ENCODE peak calls at places on chromosomes 7 and 10, in four cellular contexts. One of them, this sample, is unnamed. For H3K4me1 and H3K9me3, the result is how much of the 10 kb centered on the place peaks cover.

GRCh38 chr10:86651631-86652331 is 2.6 kb upstream of the OPN4 start:
- DNase-seq in prostate gland: no peak
- DNase-seq in SK-N-SH: peak
- DNase-seq in aorta: peak
- DNase-seq in this sample: peak

GRCh38 chr10:121137533-121137932 is 286.4 kb downstream of the WDR11 start:
- DNase-seq in prostate gland: peak
- DNase-seq in SK-N-SH: no peak
- DNase-seq in aorta: no peak
- DNase-seq in this sample: no peak

GRCh38 chr10:7689591-7689990 is 13.5 kb upstream of the ITIH2 start:
- DNase-seq in prostate gland: no peak
- DNase-seq in SK-N-SH: no peak
- DNase-seq in aorta: no peak
- DNase-seq in this sample: no peak

GRCh38 chr7:27929127-27929526 is 189.2 kb downstream of the TAX1BP1 start:
- DNase-seq in prostate gland: no peak
- DNase-seq in SK-N-SH: no peak
- DNase-seq in aorta: no peak
- DNase-seq in this sample: no peak

GRCh38 chr10:45602082-45602730 is 70.4 kb downstream of the ZFAND4 start:
- DNase-seq in prostate gland: no peak
- DNase-seq in SK-N-SH: no peak
- DNase-seq in aorta: no peak
- DNase-seq in this sample: no peak

GRCh38 chr10:61480226-61480625 is 27.0 kb upstream of the TMEM26 start:
- DNase-seq in prostate gland: no peak
- DNase-seq in SK-N-SH: no peak
- DNase-seq in aorta: no peak
- DNase-seq in this sample: no peak

GRCh38 chr10:110774069-110775021 is 97.4 kb upstream of the PDCD4 start:
- DNase-seq in prostate gland: no peak
- DNase-seq in SK-N-SH: no peak
- DNase-seq in aorta: no peak
- DNase-seq in this sample: no peak

GRCh38 chr10:60846173-60846572 is 67.9 kb downstream of the CDK1 start:
- DNase-seq in prostate gland: no peak
- DNase-seq in SK-N-SH: no peak
- DNase-seq in aorta: no peak
- DNase-seq in this sample: no peak

GRCh38 chr10:11225935-11226334 is 208.3 kb downstream of the CELF2 start:
- DNase-seq in prostate gland: peak
- DNase-seq in SK-N-SH: no peak
- DNase-seq in aorta: no peak
- DNase-seq in this sample: no peak

GRCh38 chr7:18354686-18355085 is 140.9 kb upstream of the HDAC9 start:
- DNase-seq in prostate gland: no peak
- DNase-seq in SK-N-SH: no peak
- DNase-seq in aorta: no peak
- DNase-seq in this sample: no peak

GRCh38 chr10:10831085-10831484 is 186.6 kb upstream of the CELF2 start:
- DNase-seq in prostate gland: no peak
- DNase-seq in SK-N-SH: no peak
- DNase-seq in aorta: peak
- DNase-seq in this sample: no peak

GRCh38 chr10:5387169-5387568 is 17.5 kb downstream of the TUBAL3 start:
- DNase-seq in prostate gland: no peak
- DNase-seq in SK-N-SH: no peak
- DNase-seq in aorta: no peak
- DNase-seq in this sample: no peak

GRCh38 chr10:80454526-80455460 is 683 bp downstream of the TSPAN14 start:
- DNase-seq in prostate gland: no peak
- DNase-seq in SK-N-SH: peak
- DNase-seq in aorta: peak
- DNase-seq in this sample: peak

GRCh38 chr10:6244510-6244909 is 41.8 kb downstream of the PFKFB3 start:
- DNase-seq in prostate gland: no peak
- DNase-seq in SK-N-SH: no peak
- DNase-seq in aorta: no peak
- DNase-seq in this sample: no peak

GRCh38 chr10:90959826-90960225 is 38.9 kb upstream of the ANKRD1 start:
- DNase-seq in prostate gland: no peak
- DNase-seq in SK-N-SH: no peak
- DNase-seq in aorta: no peak
- DNase-seq in this sample: no peak

GRCh38 chr7:159116581-159117339 is 27.9 kb downstream of the VIPR2 start:
- DNase-seq in prostate gland: no peak
- DNase-seq in SK-N-SH: no peak
- DNase-seq in aorta: peak
- DNase-seq in this sample: no peak

GRCh38 chr7:81459485-81459884 is 310.4 kb downstream of the HGF start:
- DNase-seq in prostate gland: no peak
- DNase-seq in SK-N-SH: no peak
- DNase-seq in aorta: no peak
- DNase-seq in this sample: no peak

GRCh38 chr10:45379303-45379726 is 5.3 kb downstream of the ALOX5 start:
- DNase-seq in prostate gland: no peak
- DNase-seq in SK-N-SH: no peak
- DNase-seq in aorta: no peak
- DNase-seq in this sample: no peak

GRCh38 chr7:87128883-87129282 is 23.4 kb upstream of the DMTF1 start:
- DNase-seq in prostate gland: no peak
- DNase-seq in SK-N-SH: no peak
- DNase-seq in aorta: no peak
- DNase-seq in this sample: no peak

GRCh38 chr7:136087881-136088280 is 110.7 kb upstream of the MTPN start:
- DNase-seq in prostate gland: no peak
- DNase-seq in SK-N-SH: no peak
- DNase-seq in aorta: no peak
- DNase-seq in this sample: no peak

GRCh38 chr7:55117286-55117685 is 98.5 kb downstream of the EGFR start:
- DNase-seq in prostate gland: no peak
- DNase-seq in SK-N-SH: no peak
- DNase-seq in aorta: no peak
- DNase-seq in this sample: no peak

GRCh38 chr10:79021331-79021907 is 47.3 kb upstream of the ZMIZ1 start:
- DNase-seq in prostate gland: no peak
- DNase-seq in SK-N-SH: no peak
- DNase-seq in aorta: peak
- DNase-seq in this sample: no peak

GRCh38 chr7:131385039-131385605 is 57.4 kb downstream of the MKLN1 start:
- DNase-seq in prostate gland: no peak
- DNase-seq in SK-N-SH: no peak
- DNase-seq in aorta: no peak
- DNase-seq in this sample: no peak

GRCh38 chr10:48716393-48716792 is 31.7 kb downstream of the WDFY4 start:
- DNase-seq in prostate gland: no peak
- DNase-seq in SK-N-SH: no peak
- DNase-seq in aorta: no peak
- DNase-seq in this sample: no peak

GRCh38 chr10:114631090-114631677 is 26.9 kb downstream of the ABLIM1 start:
- DNase-seq in prostate gland: no peak
- DNase-seq in SK-N-SH: peak
- DNase-seq in aorta: no peak
- DNase-seq in this sample: no peak

GRCh38 chr10:59006511-59007306 is 169.7 kb upstream of the PHYHIPL start:
- DNase-seq in prostate gland: no peak
- DNase-seq in SK-N-SH: no peak
- DNase-seq in aorta: no peak
- DNase-seq in this sample: no peak

DNA sequence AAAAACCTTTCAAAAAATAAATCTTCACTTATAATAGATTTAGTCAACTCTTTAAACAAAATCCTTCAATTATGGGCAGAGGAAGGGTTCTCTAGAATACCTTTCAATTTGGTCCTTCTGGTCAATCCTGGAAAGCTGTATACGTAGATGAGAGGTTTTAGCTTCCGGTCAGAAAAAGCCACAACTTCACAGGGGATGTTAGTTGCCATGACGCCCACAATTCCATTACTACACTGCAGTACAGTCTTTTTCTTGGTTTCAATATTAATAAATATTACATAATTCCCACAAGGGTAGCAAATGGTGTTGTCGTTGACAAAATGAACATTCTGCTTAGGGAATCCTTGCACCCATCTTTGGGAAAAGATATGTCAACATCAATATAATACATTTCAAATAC is 1.7 kb downstream of the CFAP43 start:
- DNase-seq in prostate gland: no peak
- DNase-seq in SK-N-SH: no peak
- DNase-seq in aorta: no peak
- DNase-seq in this sample: no peak
- H3K4me1 ChIP-seq in prostate gland: under half
- H3K4me1 ChIP-seq in SK-N-SH: under half
- H3K4me1 ChIP-seq in aorta: under half
- H3K4me1 ChIP-seq in this sample: under half

GRCh38 chr7:31171216-31171750 is 119.2 kb downstream of the ADCYAP1R1 start:
- DNase-seq in prostate gland: no peak
- DNase-seq in SK-N-SH: no peak
- DNase-seq in aorta: no peak
- DNase-seq in this sample: no peak

GRCh38 chr7:31175672-31176071 is 123.6 kb downstream of the ADCYAP1R1 start:
- DNase-seq in prostate gland: no peak
- DNase-seq in SK-N-SH: no peak
- DNase-seq in aorta: no peak
- DNase-seq in this sample: no peak

DNA sequence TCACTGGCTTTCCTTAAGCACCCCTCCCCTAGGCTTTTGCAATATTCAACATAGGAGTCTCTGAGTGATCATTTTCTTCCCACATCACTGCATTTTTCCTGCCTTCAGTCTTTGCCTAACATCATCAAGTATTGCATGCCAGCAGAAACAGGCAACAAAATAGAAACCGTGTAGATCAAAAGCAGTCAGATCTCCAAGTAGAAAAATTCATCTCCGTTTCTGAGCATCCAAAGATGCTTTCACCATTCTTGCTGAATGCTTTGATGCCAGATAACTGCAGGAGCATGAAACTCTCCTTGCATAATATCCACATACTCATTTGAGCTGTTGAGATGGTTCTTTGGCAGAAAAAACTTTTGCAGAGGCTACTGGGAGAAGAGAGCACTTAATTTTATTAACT is 120.0 kb downstream of the ADCYAP1R1 start:
- DNase-seq in prostate gland: no peak
- DNase-seq in SK-N-SH: no peak
- DNase-seq in aorta: no peak
- DNase-seq in this sample: no peak
- H3K9me3 ChIP-seq in prostate gland: under half
- H3K9me3 ChIP-seq in SK-N-SH: under half
- H3K9me3 ChIP-seq in aorta: under half
- H3K9me3 ChIP-seq in this sample: under half

DNA sequence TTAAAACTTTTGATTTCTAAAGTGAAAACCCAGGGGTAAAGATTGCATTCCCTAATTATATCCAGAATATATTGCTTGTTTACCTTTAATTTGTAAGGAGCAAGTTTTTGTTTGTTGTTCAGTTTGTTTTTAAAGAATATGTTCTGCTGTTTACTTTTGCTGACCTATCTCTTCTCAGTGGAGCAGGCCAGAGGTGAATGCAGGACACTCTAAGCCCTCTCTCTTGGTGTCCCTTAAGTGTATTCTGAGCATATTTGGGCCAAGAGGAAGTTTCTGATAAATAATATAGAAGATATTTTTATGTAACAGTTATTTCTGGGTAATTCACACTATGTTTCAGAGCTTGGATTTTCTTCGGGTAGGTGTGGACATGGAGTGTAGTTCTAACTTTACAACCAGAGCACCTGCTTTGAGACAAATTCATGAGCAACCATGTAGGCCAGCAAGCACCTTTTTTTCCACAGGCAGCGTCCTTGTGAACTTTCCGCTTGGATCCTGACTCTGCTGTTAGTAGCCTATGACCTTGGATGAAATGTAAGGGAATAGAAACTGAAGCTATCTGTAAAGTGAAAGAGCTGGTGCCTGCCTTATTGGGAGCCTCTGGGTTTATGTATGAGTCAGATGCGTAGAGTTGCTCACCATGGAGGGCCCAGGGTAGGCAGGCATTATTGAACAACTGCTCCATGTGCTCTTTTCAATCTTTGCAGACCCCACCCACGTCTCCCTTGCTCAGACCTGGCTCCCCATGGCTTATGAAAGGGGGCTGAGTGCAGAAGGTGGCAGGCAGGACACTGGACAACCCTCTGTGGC is 16.1 kb downstream of the OGDH start:
- DNase-seq in prostate gland: no peak
- DNase-seq in SK-N-SH: no peak
- DNase-seq in aorta: no peak
- DNase-seq in this sample: no peak
- H3K4me1 ChIP-seq in prostate gland: under half
- H3K4me1 ChIP-seq in SK-N-SH: under half
- H3K4me1 ChIP-seq in aorta: under half
- H3K4me1 ChIP-seq in this sample: under half

GRCh38 chr7:64373017-64373416 is 59.3 kb downstream of the ZNF736 start:
- DNase-seq in prostate gland: no peak
- DNase-seq in SK-N-SH: no peak
- DNase-seq in aorta: no peak
- DNase-seq in this sample: no peak

DNA sequence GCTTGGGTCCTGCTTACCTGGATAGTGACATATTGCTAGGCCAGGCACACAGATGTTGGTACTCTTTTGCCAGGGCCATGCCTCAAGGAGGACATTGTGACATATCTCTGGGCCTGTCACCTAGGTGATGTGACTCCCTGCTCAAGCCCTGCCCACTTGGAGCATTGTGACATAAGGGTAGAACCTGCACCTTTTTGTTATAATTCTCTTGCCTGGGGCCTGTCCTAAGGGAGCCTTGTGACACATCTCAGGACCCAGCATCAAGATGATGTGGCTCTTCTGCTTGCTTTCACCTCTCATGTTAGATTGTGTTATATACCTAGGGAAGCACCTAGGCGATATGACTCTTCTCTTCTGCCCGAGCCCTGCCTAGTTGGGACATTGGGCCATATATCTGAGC is 57.4 kb downstream of the ZNF736 start:
- DNase-seq in prostate gland: no peak
- DNase-seq in SK-N-SH: no peak
- DNase-seq in aorta: no peak
- DNase-seq in this sample: no peak
- H3K9me3 ChIP-seq in prostate gland: under half
- H3K9me3 ChIP-seq in SK-N-SH: under half
- H3K9me3 ChIP-seq in aorta: under half
- H3K9me3 ChIP-seq in this sample: under half